ENCODE peak calls at places on chromosomes 11 and 22, in five cellular contexts. M is uterus, K is psoas muscle, T is AG20443, H is right lobe of liver. F is an unnamed sample.

GRCh38 chr11:66467756-66468155 is 1.1 kb downstream of the PELI3 start:
- DNase-seq in K (no peak), T (peak), H (peak), M (peak), F (peak)

GRCh38 chr11:58575377-58576020 is at the start of gene LPXN:
- DNase-seq in H (no peak), T (peak), M (no peak), K (no peak), F (no peak)

GRCh38 chr11:66844496-66845142 is 1.4 kb downstream of the RCE1 start:
- DNase-seq in M (no peak), K (no peak), T (no peak), H (peak), F (no peak)

GRCh38 chr11:9757809-9758675 is 94.2 kb downstream of the SWAP70 start:
- DNase-seq in M (peak), H (peak), T (peak), K (peak), F (peak)

GRCh38 chr22:19879996-19880785 is 25.5 kb upstream of the GNB1L start:
- DNase-seq in T (no peak), H (peak), K (peak), M (peak), F (no peak)

GRCh38 chr11:121596195-121597145 is 143.7 kb upstream of the SORL1-AS1 start:
- DNase-seq in K (no peak), T (peak), M (no peak), H (no peak), F (no peak)

GRCh38 chr11:32348502-32348901 is 86.8 kb downstream of the WT1 start:
- DNase-seq in T (no peak), H (no peak), M (no peak), K (no peak), F (no peak)

GRCh38 chr22:35345808-35346505 is 34.9 kb upstream of the HMOX1 start:
- DNase-seq in K (no peak), T (no peak), H (no peak), M (no peak), F (no peak)

GRCh38 chr22:32858121-32858703 is 56.7 kb downstream of the TIMP3 start:
- DNase-seq in H (no peak), M (no peak), K (no peak), T (no peak), F (no peak)

F was measured in NCI-H774.